ENCODE peak calls at places on chromosome 15, in five cellular contexts. One of them, this sample, is unnamed.

GRCh38 chr15:89088605-89089315 is 504 bp downstream of the ABHD2 start:
- DNase-seq in GM12878: no peak
- DNase-seq in K562: peak; percentile 30
- DNase-seq in A549: no peak
- DNase-seq in HepG2: no peak
- DNase-seq in this sample: no peak

GRCh38 chr15:56725386-56725785 is 7.9 kb downstream of the ZNF280D start:
- DNase-seq in GM12878: no peak
- DNase-seq in K562: no peak
- DNase-seq in A549: no peak
- DNase-seq in HepG2: no peak
- DNase-seq in this sample: no peak

GRCh38 chr15:95278532-95279265 is 1047.3 kb downstream of the MCTP2 start:
- DNase-seq in GM12878: no peak
- DNase-seq in K562: no peak
- DNase-seq in A549: no peak
- DNase-seq in HepG2: no peak
- DNase-seq in this sample: no peak

GRCh38 chr15:45637552-45638033 is 2.8 kb downstream of the SQOR start:
- DNase-seq in GM12878: peak; percentile 85
- DNase-seq in K562: no peak
- DNase-seq in A549: peak; percentile 32
- DNase-seq in HepG2: peak; percentile 80
- DNase-seq in this sample: no peak

GRCh38 chr15:87722941-87723691 is 533.4 kb downstream of the NTRK3 start:
- DNase-seq in GM12878: no peak
- DNase-seq in K562: no peak
- DNase-seq in A549: no peak
- DNase-seq in HepG2: no peak
- DNase-seq in this sample: peak; percentile 68

GRCh38 chr15:67511606-67512005 is 9.3 kb upstream of the C15orf61 start:
- DNase-seq in GM12878: no peak
- DNase-seq in K562: no peak
- DNase-seq in A549: no peak
- DNase-seq in HepG2: no peak
- DNase-seq in this sample: no peak

GRCh38 chr15:52678036-52678467 is 1.1 kb downstream of the ATOSA start:
- DNase-seq in GM12878: no peak
- DNase-seq in K562: peak; percentile 21
- DNase-seq in A549: peak; percentile 53
- DNase-seq in HepG2: peak; percentile 35
- DNase-seq in this sample: peak; percentile 69

GRCh38 chr15:58066042-58066867 is 744 bp upstream of the ALDH1A2 start:
- DNase-seq in GM12878: no peak
- DNase-seq in K562: peak; percentile 78
- DNase-seq in A549: peak; percentile 69
- DNase-seq in HepG2: peak; percentile 1
- DNase-seq in this sample: peak; percentile 89

GRCh38 chr15:36356978-36357582 is 222.3 kb upstream of the CDIN1 start:
- DNase-seq in GM12878: no peak
- DNase-seq in K562: no peak
- DNase-seq in A549: no peak
- DNase-seq in HepG2: no peak
- DNase-seq in this sample: peak; percentile 21

GRCh38 chr15:80856400-80856799 is 77.2 kb downstream of the CEMIP start:
- DNase-seq in GM12878: no peak
- DNase-seq in K562: peak; percentile 28
- DNase-seq in A549: peak; percentile 41
- DNase-seq in HepG2: peak; percentile 69
- DNase-seq in this sample: peak; percentile 63
- TF ChIP-seq CTCF in GM12878: peak; percentile 14
- TF ChIP-seq CTCF in K562: no peak
- TF ChIP-seq CTCF in A549: peak; percentile 37
- TF ChIP-seq CTCF in HepG2: peak; percentile 75
- TF ChIP-seq CTCF in this sample: peak; percentile 43

DNA sequence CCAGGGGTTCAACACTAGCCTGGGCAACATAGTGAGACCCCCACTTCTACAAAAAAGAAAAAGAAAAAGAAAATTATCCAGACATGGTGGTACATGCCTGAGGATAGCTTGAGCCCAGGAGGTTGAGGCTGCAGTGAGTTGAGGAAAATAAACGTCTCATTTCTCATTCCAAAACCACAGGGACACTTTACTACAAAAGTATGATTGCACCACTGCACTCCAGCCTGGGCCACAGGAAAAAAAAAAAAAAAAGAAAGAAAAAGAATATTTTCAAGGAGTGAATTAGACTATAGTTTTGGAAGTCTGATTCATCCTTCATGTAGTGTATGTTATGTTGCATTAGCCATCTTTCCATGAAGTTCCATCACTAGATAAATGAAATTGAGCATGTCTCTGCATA is 149.5 kb upstream of the THBS1 start:
- DNase-seq in GM12878: no peak
- DNase-seq in K562: no peak
- DNase-seq in A549: no peak
- DNase-seq in HepG2: no peak
- DNase-seq in this sample: no peak
- TF ChIP-seq CHD2 in GM12878: no peak
- TF ChIP-seq CHD2 in K562: no peak
- TF ChIP-seq CHD2 in A549: no peak
- TF ChIP-seq CHD2 in HepG2: no peak
- TF ChIP-seq CHD2 in this sample: no peak

GRCh38 chr15:24761704-24762302 is 86.2 kb downstream of the NPAP1 start:
- DNase-seq in GM12878: no peak
- DNase-seq in K562: no peak
- DNase-seq in A549: no peak
- DNase-seq in HepG2: no peak
- DNase-seq in this sample: no peak
- TF ChIP-seq REST in GM12878: no peak
- TF ChIP-seq REST in K562: no peak
- TF ChIP-seq REST in A549: no peak
- TF ChIP-seq REST in HepG2: no peak
- TF ChIP-seq REST in this sample: no peak

DNA sequence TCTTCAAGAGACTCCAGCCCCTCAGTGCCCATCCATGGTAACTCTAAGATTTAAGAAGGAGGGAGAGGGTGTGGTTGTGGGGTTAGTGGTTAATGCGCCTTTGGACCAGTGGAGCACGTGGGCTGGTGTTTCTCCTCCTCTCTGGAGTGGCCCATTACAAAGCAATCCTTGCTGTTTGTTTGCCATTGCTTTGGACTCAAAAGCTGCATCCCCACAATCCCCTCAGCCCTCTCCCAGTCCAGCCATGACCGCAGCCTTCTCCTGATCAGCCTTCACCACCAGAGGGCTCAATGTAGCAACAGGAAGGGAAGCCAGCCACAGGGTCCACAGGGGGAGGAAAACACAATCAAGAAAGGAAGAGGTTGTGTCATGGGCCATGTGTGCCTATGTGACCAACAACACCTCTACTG is 38.4 kb upstream of the FAM174B start:
- DNase-seq in GM12878: no peak
- DNase-seq in K562: peak; percentile 37
- DNase-seq in A549: peak; percentile 79
- DNase-seq in HepG2: peak; percentile 50
- DNase-seq in this sample: peak; percentile 55
- TF ChIP-seq CTCF in GM12878: peak; percentile 33
- TF ChIP-seq CTCF in K562: peak; percentile 71
- TF ChIP-seq CTCF in A549: peak; percentile 45
- TF ChIP-seq CTCF in HepG2: peak; percentile 72
- TF ChIP-seq CTCF in this sample: peak; percentile 46

DNA sequence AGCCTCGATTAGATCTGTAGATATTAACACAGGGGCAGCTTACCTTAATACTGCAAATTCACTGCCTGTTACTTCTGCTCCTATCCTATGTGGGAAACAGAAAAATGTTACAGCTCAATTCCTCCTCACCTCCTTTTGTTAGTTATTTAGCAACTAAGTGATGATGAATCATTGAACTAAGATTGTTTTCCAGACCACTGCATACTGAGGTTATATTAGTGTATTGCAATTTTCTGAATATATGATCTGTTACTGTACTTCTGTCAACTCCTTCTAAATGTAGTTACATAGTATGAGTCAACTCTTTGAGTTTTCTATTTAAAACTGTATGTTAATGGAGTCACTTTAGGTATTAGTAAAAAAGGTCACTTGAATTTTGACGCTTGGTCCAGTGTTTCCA is 331.5 kb upstream of the SLCO3A1 start:
- DNase-seq in GM12878: no peak
- DNase-seq in K562: no peak
- DNase-seq in A549: no peak
- DNase-seq in HepG2: no peak
- DNase-seq in this sample: no peak
- TF ChIP-seq CHD2 in GM12878: no peak
- TF ChIP-seq CHD2 in K562: no peak
- TF ChIP-seq CHD2 in A549: no peak
- TF ChIP-seq CHD2 in HepG2: no peak
- TF ChIP-seq CHD2 in this sample: no peak

This sample was measured in SK-N-SH.